ENCODE peak calls at places on chromosomes 13 and 19, in four cellular contexts. One of them, this sample, is unnamed.

GRCh38 chr13:35699805-35700204 is 223.3 kb upstream of the MAB21L1 start:
- DNase-seq in HCT116: no peak
- DNase-seq in K562: no peak
- DNase-seq in HepG2: no peak
- DNase-seq in this sample: no peak

GRCh38 chr19:2231621-2232221 is 4.4 kb downstream of the PLEKHJ1 start:
- DNase-seq in HCT116: no peak
- DNase-seq in K562: no peak
- DNase-seq in HepG2: no peak
- DNase-seq in this sample: no peak

GRCh38 chr13:26946675-26947342 is 186.2 kb upstream of the GPR12 start:
- DNase-seq in HCT116: peak
- DNase-seq in K562: peak
- DNase-seq in HepG2: peak
- DNase-seq in this sample: peak

GRCh38 chr13:101576452-101576851 is 124.0 kb downstream of the ITGBL1 start:
- DNase-seq in HCT116: no peak
- DNase-seq in K562: no peak
- DNase-seq in HepG2: peak
- DNase-seq in this sample: no peak

GRCh38 chr13:41648314-41648935 is 191.1 kb downstream of the RGCC start:
- DNase-seq in HCT116: peak
- DNase-seq in K562: no peak
- DNase-seq in HepG2: peak
- DNase-seq in this sample: peak

GRCh38 chr13:42107006-42107405 is 58.6 kb downstream of the DGKH start:
- DNase-seq in HCT116: no peak
- DNase-seq in K562: no peak
- DNase-seq in HepG2: no peak
- DNase-seq in this sample: no peak

GRCh38 chr13:45162821-45163220 is 38.0 kb downstream of the KCTD4 start:
- DNase-seq in HCT116: peak
- DNase-seq in K562: no peak
- DNase-seq in HepG2: no peak
- DNase-seq in this sample: peak

GRCh38 chr19:44808463-44809371 is at the start of gene BCAM:
- DNase-seq in HCT116: no peak
- DNase-seq in K562: peak
- DNase-seq in HepG2: peak
- DNase-seq in this sample: no peak

GRCh38 chr13:110448230-110448629 is 113.3 kb downstream of the RAB20 start:
- DNase-seq in HCT116: peak
- DNase-seq in K562: no peak
- DNase-seq in HepG2: no peak
- DNase-seq in this sample: no peak

GRCh38 chr13:31556376-31556775 is 182.9 kb upstream of the RXFP2 start:
- DNase-seq in HCT116: no peak
- DNase-seq in K562: no peak
- DNase-seq in HepG2: no peak
- DNase-seq in this sample: no peak
- TF ChIP-seq CTCF in HCT116: no peak
- TF ChIP-seq CTCF in K562: no peak
- TF ChIP-seq CTCF in HepG2: no peak
- TF ChIP-seq CTCF in this sample: no peak

GRCh38 chr19:18538115-18538514 is 5.3 kb downstream of the FKBP8 start:
- DNase-seq in HCT116: no peak
- DNase-seq in K562: no peak
- DNase-seq in HepG2: no peak
- DNase-seq in this sample: no peak
- TF ChIP-seq REST in HCT116: no peak
- TF ChIP-seq REST in K562: no peak
- TF ChIP-seq REST in HepG2: no peak
- TF ChIP-seq REST in this sample: no peak

GRCh38 chr13:113854238-113855011 is 9.5 kb downstream of the GAS6 start:
- DNase-seq in HCT116: no peak
- DNase-seq in K562: no peak
- DNase-seq in HepG2: no peak
- DNase-seq in this sample: no peak
- TF ChIP-seq TCF7L2 in HCT116: no peak
- TF ChIP-seq TCF7L2 in K562: no peak
- TF ChIP-seq TCF7L2 in HepG2: no peak
- TF ChIP-seq TCF7L2 in this sample: no peak

GRCh38 chr19:54021363-54021762 is 29.9 kb downstream of the CACNG6 start:
- DNase-seq in HCT116: no peak
- DNase-seq in K562: no peak
- DNase-seq in HepG2: no peak
- DNase-seq in this sample: no peak
- TF ChIP-seq CTCF in HCT116: no peak
- TF ChIP-seq CTCF in K562: no peak
- TF ChIP-seq CTCF in HepG2: no peak
- TF ChIP-seq CTCF in this sample: no peak

DNA sequence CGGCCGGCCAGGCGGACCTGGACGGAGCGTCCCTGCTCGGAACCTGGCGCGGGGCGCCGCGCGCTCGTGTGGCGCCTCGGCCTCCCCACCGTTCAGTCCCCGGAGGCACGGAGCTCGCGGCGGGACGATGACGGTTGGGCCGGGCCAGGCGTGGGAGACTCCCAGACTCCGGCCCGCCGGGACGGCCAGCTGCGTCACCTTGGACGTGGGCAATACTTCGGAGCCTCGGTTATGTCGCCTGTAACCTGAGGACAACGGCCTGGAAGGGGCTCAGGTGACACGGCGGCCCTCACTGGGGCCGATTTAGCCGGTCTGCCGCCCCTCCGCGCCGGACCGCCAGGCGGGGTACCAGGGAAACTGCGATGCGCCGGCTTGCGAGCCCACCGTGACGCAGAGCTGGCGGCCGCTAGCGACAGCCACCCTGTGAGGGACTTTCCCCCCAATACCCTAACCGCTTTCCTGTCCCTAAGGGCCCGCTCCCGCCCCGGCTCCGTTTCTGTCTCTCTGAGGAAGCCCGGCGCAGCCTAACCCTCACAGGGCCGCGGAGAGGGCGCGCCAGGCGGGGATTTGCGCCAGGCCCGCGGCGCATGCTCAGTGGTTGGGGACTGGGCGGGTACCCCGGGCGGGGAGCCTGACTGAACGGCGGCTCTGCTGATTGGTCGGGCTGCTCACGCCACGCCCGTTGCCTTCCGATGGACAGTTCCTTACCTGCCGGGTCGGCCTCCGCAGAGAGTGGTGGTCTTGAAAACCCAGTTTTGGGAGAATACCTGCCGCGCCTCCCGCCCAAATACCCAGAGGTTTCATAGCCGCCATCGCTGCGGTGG is 109.5 kb upstream of the DOCK9 start:
- DNase-seq in HCT116: peak
- DNase-seq in K562: peak
- DNase-seq in HepG2: peak
- DNase-seq in this sample: peak
- TF ChIP-seq REST in HCT116: no peak
- TF ChIP-seq REST in K562: no peak
- TF ChIP-seq REST in HepG2: no peak
- TF ChIP-seq REST in this sample: peak

DNA sequence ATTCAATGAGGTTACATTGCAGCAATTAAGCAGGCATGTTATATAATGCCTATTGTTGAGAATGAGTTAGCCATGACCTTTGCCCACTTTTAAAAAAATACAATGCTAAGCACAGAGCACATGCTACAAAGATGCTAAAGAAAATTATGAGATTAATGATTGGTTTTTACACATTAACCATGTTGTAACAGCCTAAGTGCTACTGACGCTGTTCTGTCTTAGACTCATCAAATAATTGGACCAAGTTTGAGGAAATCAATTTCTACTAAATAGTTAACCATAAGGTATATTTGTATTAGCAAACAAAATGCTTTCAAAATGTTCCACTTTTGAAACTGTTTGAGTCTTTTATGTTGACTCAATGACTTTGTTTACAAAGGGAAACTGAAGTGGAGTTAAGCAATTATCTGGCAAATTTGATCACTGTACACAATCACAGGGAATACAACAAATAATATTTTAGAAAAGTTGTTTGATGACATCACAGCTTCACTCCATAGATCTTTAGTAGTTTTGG is 14.3 kb downstream of the MIR17HG start:
- DNase-seq in HCT116: no peak
- DNase-seq in K562: no peak
- DNase-seq in HepG2: peak
- DNase-seq in this sample: no peak
- TF ChIP-seq TCF7L2 in HCT116: no peak
- TF ChIP-seq TCF7L2 in K562: no peak
- TF ChIP-seq TCF7L2 in HepG2: peak
- TF ChIP-seq TCF7L2 in this sample: no peak

GRCh38 chr19:48715681-48716171 is 3.8 kb downstream of the MAMSTR start:
- DNase-seq in HCT116: no peak
- DNase-seq in K562: no peak
- DNase-seq in HepG2: no peak
- DNase-seq in this sample: no peak

GRCh38 chr19:48714759-48715261 is 4.7 kb downstream of the MAMSTR start:
- DNase-seq in HCT116: no peak
- DNase-seq in K562: no peak
- DNase-seq in HepG2: no peak
- DNase-seq in this sample: no peak

GRCh38 chr19:48715276-48715675 is 4.2 kb downstream of the MAMSTR start:
- DNase-seq in HCT116: no peak
- DNase-seq in K562: no peak
- DNase-seq in HepG2: no peak
- DNase-seq in this sample: no peak

GRCh38 chr19:48713041-48713863 is 6.3 kb downstream of the MAMSTR start:
- DNase-seq in HCT116: no peak
- DNase-seq in K562: peak
- DNase-seq in HepG2: no peak
- DNase-seq in this sample: no peak

DNA sequence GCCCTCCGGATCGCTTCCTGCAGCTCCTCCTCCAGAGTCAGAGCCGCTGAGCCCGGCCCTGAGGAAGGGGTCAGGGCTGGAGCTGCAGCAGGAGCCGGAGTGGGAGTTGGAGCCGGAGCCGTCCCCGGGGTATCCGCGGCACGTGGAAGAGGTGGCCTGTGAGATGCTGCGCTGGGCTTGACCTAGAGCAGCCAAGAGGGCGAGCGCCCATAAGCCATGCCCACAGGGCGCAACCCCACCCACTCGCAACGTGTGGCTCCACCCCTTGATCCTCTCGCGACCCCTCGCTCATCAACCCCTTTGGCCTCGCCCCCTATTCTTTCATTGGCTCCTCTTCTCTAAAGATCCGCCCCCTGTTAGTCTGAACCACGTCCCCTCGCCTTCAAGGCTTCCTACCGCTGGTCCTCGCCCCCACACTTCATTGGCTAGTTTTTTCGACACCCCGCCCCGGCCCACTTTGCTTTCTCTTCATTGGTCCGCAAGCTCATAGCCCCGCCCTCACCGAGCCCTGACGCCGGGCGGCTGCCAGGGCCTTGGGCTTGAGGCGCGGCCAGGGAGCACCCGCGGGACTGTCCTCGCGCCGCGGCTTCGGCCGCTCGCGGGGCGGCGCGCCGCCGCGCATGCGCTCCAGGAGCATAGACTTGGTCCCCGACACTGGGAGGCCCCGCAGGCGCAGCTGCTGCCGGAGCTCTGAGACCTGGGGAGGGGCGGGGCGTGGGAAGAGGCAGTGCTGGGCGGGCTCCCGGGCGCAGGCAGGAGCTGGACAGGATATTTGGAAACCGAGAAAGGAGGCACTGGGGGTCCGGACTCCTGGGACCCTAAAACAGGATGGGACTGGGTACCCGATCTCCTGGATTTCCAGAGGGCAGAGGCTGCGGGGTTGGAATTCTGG is 5.4 kb downstream of the MAMSTR start:
- DNase-seq in HCT116: peak
- DNase-seq in K562: peak
- DNase-seq in HepG2: peak
- DNase-seq in this sample: peak
- TF ChIP-seq CTCF in HCT116: no peak
- TF ChIP-seq CTCF in K562: peak
- TF ChIP-seq CTCF in HepG2: peak
- TF ChIP-seq CTCF in this sample: no peak

DNA sequence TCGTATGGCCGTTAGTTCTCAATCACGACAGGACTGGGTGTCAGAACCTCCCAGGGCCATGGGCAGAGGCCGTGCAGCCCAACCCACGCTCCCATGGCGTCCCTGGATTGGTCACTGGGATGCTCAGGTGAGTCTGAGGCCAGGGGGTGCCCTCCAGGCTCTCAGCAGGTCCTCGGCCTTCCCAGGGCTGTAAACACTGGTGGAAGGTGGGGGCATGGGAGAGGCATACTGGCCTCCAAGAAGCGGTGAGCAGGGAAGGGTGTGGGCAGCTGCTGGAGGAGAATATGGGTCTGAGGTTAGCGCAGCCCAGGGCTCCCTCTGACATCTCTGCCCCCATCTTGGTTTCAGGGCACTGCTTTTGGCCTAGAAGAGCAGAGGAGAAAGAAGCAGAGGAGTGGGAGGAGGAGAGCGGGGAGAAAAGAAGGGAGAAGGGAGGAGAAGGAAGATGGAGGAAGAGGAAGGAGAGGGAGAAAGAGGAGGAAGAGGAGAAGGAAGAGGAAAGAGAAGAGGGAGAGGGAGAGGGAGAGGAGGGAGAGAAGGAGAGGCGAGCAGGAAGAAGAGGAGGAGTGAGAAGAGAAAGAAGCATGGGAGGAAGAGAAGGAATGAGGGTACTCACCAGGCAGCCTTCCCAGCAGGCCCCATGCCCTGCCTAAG is 62.3 kb downstream of the CEBPG start:
- DNase-seq in HCT116: no peak
- DNase-seq in K562: no peak
- DNase-seq in HepG2: no peak
- DNase-seq in this sample: no peak
- TF ChIP-seq REST in HCT116: no peak
- TF ChIP-seq REST in K562: no peak
- TF ChIP-seq REST in HepG2: no peak
- TF ChIP-seq REST in this sample: no peak

This sample was measured in Panc1.